ENCODE peak calls at places on chromosomes 12 and 14, in four cellular contexts. O is SK-N-SH, S is HCT116, B is A549. M is an unnamed sample.

GRCh38 chr14:101496779-101497420 is 64.4 kb upstream of the DIO3 start:
- DNase-seq in O (no peak), S (no peak), B (no peak), M (no peak)

GRCh38 chr14:58873228-58873953 is 235.6 kb downstream of the DACT1 start:
- DNase-seq in O (no peak), S (no peak), B (no peak), M (no peak)

GRCh38 chr12:54622463-54623183 is 12.1 kb downstream of the LACRT start:
- DNase-seq in O (no peak), S (no peak), B (peak), M (no peak)

GRCh38 chr14:54133896-54134295 is 177.3 kb upstream of the BMP4 start:
- DNase-seq in O (no peak), S (no peak), B (peak), M (no peak)

GRCh38 chr12:91009319-91009950 is 4.7 kb upstream of the EPYC start:
- DNase-seq in O (no peak), S (no peak), B (no peak), M (no peak)

GRCh38 chr14:35760143-35760542 is 49.0 kb downstream of the RALGAPA1 start:
- DNase-seq in O (no peak), S (no peak), B (no peak), M (no peak)

GRCh38 chr14:76917759-76918175 is 91.6 kb downstream of the LRRC74A start:
- DNase-seq in O (no peak), S (no peak), B (no peak), M (no peak)

GRCh38 chr12:31518680-31519227 is 72.2 kb downstream of the DENND5B start:
- DNase-seq in O (peak), S (peak), B (peak), M (no peak)

GRCh38 chr12:89353188-89353822 is 1.0 kb upstream of the DUSP6 start:
- DNase-seq in O (peak), S (peak), B (peak), M (peak)

GRCh38 chr12:112001555-112001954 is 11.4 kb downstream of the TMEM116 start:
- DNase-seq in O (no peak), S (no peak), B (no peak), M (no peak)

GRCh38 chr14:24678801-24679247 is 44.8 kb upstream of the GZMB start:
- DNase-seq in O (peak), S (peak), B (peak), M (peak)

GRCh38 chr12:3553681-3554546 is 62.9 kb downstream of the PRMT8 start:
- DNase-seq in O (peak), S (no peak), B (no peak), M (peak)

GRCh38 chr12:65891219-65891618 is 66.9 kb downstream of the HMGA2 start:
- DNase-seq in O (no peak), S (no peak), B (no peak), M (no peak)

GRCh38 chr12:21891763-21892217 is 49.4 kb downstream of the ABCC9 start:
- DNase-seq in O (no peak), S (no peak), B (no peak), M (no peak)
- TF ChIP-seq REST in O (no peak), S (no peak), B (no peak), M (no peak)

GRCh38 chr14:31232081-31232480 is 24.5 kb upstream of the HECTD1 start:
- DNase-seq in O (no peak), S (no peak), B (no peak), M (no peak)

GRCh38 chr14:31229009-31229408 is 21.4 kb upstream of the HECTD1 start:
- DNase-seq in O (no peak), S (no peak), B (no peak), M (peak)

GRCh38 chr14:31228533-31228932 is 20.9 kb upstream of the HECTD1 start:
- DNase-seq in O (no peak), S (no peak), B (no peak), M (no peak)

GRCh38 chr14:31230559-31230958 is 23.0 kb upstream of the HECTD1 start:
- DNase-seq in O (no peak), S (no peak), B (no peak), M (no peak)

GRCh38 chr14:31229638-31230229 is 22.1 kb upstream of the HECTD1 start:
- DNase-seq in O (no peak), S (peak), B (peak), M (peak)
- H3K4me3 ChIP-seq in O (no peak), S (peak), B (peak), M (no peak)

GRCh38 chr14:82113710-82114109 is 580.1 kb upstream of the SEL1L start:
- DNase-seq in O (no peak), S (no peak), B (no peak), M (no peak)
- TF ChIP-seq CTCF in O (no peak), S (no peak), B (no peak), M (no peak)

GRCh38 chr14:99862111-99862510 is 68.9 kb downstream of the EML1 start:
- DNase-seq in O (no peak), S (no peak), B (no peak), M (no peak)

GRCh38 chr14:99857551-99857950 is 64.3 kb downstream of the EML1 start:
- DNase-seq in O (no peak), S (no peak), B (no peak), M (no peak)

GRCh38 chr14:99855271-99855670 is 62.1 kb downstream of the EML1 start:
- DNase-seq in O (no peak), S (no peak), B (no peak), M (no peak)

GRCh38 chr14:99863059-99863458 is 69.8 kb downstream of the EML1 start:
- DNase-seq in O (no peak), S (no peak), B (no peak), M (no peak)

GRCh38 chr14:99860219-99860618 is 67.0 kb downstream of the EML1 start:
- DNase-seq in O (no peak), S (no peak), B (no peak), M (no peak)
- TF ChIP-seq REST in O (no peak), S (no peak), B (no peak), M (no peak)

GRCh38 chr12:104136577-104136976 is 1.4 kb downstream of the NFYB start:
- DNase-seq in O (no peak), S (no peak), B (no peak), M (no peak)
- H3K4me3 ChIP-seq in O (peak), S (peak), B (peak), M (peak)

GRCh38 chr14:96584199-96584906 is 82.2 kb downstream of the PAPOLA start:
- DNase-seq in O (peak), S (peak), B (peak), M (peak)
- TF ChIP-seq CTCF in O (peak), S (peak), B (peak), M (peak)

GRCh38 chr12:70077441-70077840 is 165.8 kb upstream of the CNOT2 start:
- DNase-seq in O (no peak), S (no peak), B (no peak), M (no peak)

GRCh38 chr12:70078161-70078560 is 165.1 kb upstream of the CNOT2 start:
- DNase-seq in O (no peak), S (no peak), B (no peak), M (no peak)

GRCh38 chr12:70080577-70080976 is 162.7 kb upstream of the CNOT2 start:
- DNase-seq in O (no peak), S (no peak), B (no peak), M (no peak)

GRCh38 chr12:70083677-70084020 is 159.6 kb upstream of the CNOT2 start:
- DNase-seq in O (no peak), S (no peak), B (no peak), M (no peak)

GRCh38 chr12:70082997-70083676 is 160.1 kb upstream of the CNOT2 start:
- DNase-seq in O (no peak), S (no peak), B (no peak), M (no peak)
- TF ChIP-seq REST in O (no peak), S (no peak), B (no peak), M (no peak)

DNA sequence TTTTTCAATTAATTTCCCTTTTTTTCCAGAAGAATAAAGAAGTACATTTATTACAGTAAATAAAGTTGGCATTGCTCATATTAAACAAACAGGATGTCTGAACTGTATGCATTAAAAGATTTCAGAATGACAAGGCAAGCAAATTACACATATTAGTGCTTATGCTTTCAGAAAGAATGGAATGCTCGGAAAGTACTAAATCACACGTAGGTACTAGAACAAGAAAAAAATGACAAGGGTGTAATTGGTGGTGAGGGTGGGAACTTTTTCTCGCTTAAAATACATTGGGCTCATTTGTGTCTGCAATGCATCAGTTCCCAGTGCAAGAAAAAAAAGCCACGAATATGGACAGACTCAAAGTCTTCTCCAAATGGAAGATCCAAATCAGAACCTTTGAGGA is 33.3 kb upstream of the HIF1A start:
- DNase-seq in O (no peak), S (no peak), B (no peak), M (no peak)
- H3K4me3 ChIP-seq in O (no peak), S (no peak), B (no peak), M (no peak)

DNA sequence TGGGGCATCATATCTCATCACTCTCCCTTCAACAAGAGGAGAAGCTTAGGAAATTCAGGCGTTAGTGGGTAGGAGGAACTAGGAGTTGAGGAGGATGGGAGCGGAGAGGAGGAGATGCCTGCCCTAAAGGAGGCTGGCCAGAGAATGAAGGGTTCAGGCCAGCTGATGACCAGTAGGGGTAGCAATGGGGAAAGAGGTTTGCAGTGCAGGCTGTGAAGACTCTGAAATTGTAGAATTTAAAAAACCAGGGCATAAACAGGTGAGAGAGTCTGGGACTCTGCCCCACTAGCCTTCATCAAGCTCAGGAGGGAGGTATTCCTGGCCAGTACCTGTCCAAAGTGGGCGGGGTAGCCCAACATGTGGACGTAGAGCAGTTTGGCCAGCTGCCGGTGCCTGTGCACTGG is 807 bp downstream of the AP1G2 start:
- DNase-seq in O (peak), S (no peak), B (peak), M (no peak)
- TF ChIP-seq CTCF in O (peak), S (peak), B (peak), M (no peak)

M was measured in HL-60.